ENCODE peak calls at places on chromosomes 4 and X, in four cellular contexts. One of them, this sample, is unnamed.

GRCh38 chr4:142353149-142353738 is 492.9 kb downstream of the INPP4B start:
- DNase-seq in CD8-positive, alpha-beta T cell: no peak
- DNase-seq in OCI-LY7: peak
- DNase-seq in CD4-positive, CD25-positive, alpha-beta regulatory T cell: peak
- DNase-seq in this sample: no peak

GRCh38 chr4:125317526-125317880 is 2.7 kb downstream of the FAT4 start:
- DNase-seq in CD8-positive, alpha-beta T cell: no peak
- DNase-seq in OCI-LY7: no peak
- DNase-seq in CD4-positive, CD25-positive, alpha-beta regulatory T cell: no peak
- DNase-seq in this sample: peak

GRCh38 chr4:148373093-148373492 is 69.1 kb downstream of the NR3C2 start:
- DNase-seq in CD8-positive, alpha-beta T cell: no peak
- DNase-seq in OCI-LY7: no peak
- DNase-seq in CD4-positive, CD25-positive, alpha-beta regulatory T cell: no peak
- DNase-seq in this sample: no peak

GRCh38 chr4:156293657-156294297 is 340.1 kb upstream of the CTSO start:
- DNase-seq in CD8-positive, alpha-beta T cell: no peak
- DNase-seq in OCI-LY7: no peak
- DNase-seq in CD4-positive, CD25-positive, alpha-beta regulatory T cell: no peak
- DNase-seq in this sample: no peak

GRCh38 chr4:3324093-3324815 is 31.4 kb downstream of the RGS12 start:
- DNase-seq in CD8-positive, alpha-beta T cell: no peak
- DNase-seq in OCI-LY7: no peak
- DNase-seq in CD4-positive, CD25-positive, alpha-beta regulatory T cell: no peak
- DNase-seq in this sample: no peak

GRCh38 chr4:1664141-1664540 is 20.0 kb downstream of the FAM53A start:
- DNase-seq in CD8-positive, alpha-beta T cell: no peak
- DNase-seq in OCI-LY7: no peak
- DNase-seq in CD4-positive, CD25-positive, alpha-beta regulatory T cell: no peak
- DNase-seq in this sample: no peak

GRCh38 chr4:57499786-57500185 is 389.6 kb upstream of the IGFBP7 start:
- DNase-seq in CD8-positive, alpha-beta T cell: no peak
- DNase-seq in OCI-LY7: no peak
- DNase-seq in CD4-positive, CD25-positive, alpha-beta regulatory T cell: no peak
- DNase-seq in this sample: no peak

GRCh38 chr4:82833696-82834313 is 35.2 kb upstream of the SCD5 start:
- DNase-seq in CD8-positive, alpha-beta T cell: no peak
- DNase-seq in OCI-LY7: no peak
- DNase-seq in CD4-positive, CD25-positive, alpha-beta regulatory T cell: no peak
- DNase-seq in this sample: no peak

GRCh38 chrX:11792461-11793421 is 34.7 kb downstream of the MSL3 start:
- DNase-seq in CD8-positive, alpha-beta T cell: peak
- DNase-seq in OCI-LY7: peak
- DNase-seq in CD4-positive, CD25-positive, alpha-beta regulatory T cell: peak
- DNase-seq in this sample: no peak

GRCh38 chrX:134024686-134025377 is 39.4 kb upstream of the GPC3 start:
- DNase-seq in CD8-positive, alpha-beta T cell: no peak
- DNase-seq in OCI-LY7: no peak
- DNase-seq in CD4-positive, CD25-positive, alpha-beta regulatory T cell: no peak
- DNase-seq in this sample: no peak

GRCh38 chr4:37922323-37922722 is 31.4 kb downstream of the TBC1D1 start:
- DNase-seq in CD8-positive, alpha-beta T cell: no peak
- DNase-seq in OCI-LY7: no peak
- DNase-seq in CD4-positive, CD25-positive, alpha-beta regulatory T cell: no peak
- DNase-seq in this sample: no peak

GRCh38 chrX:21479695-21480280 is 105.6 kb downstream of the CNKSR2 start:
- DNase-seq in CD8-positive, alpha-beta T cell: no peak
- DNase-seq in OCI-LY7: peak
- DNase-seq in CD4-positive, CD25-positive, alpha-beta regulatory T cell: peak
- DNase-seq in this sample: no peak

GRCh38 chr4:138655970-138656369 is 359.6 kb upstream of the NOCT start:
- DNase-seq in CD8-positive, alpha-beta T cell: no peak
- DNase-seq in OCI-LY7: no peak
- DNase-seq in CD4-positive, CD25-positive, alpha-beta regulatory T cell: no peak
- DNase-seq in this sample: no peak

GRCh38 chr4:107818301-107818910 is 6.3 kb upstream of the SGMS2 start:
- DNase-seq in CD8-positive, alpha-beta T cell: no peak
- DNase-seq in OCI-LY7: no peak
- DNase-seq in CD4-positive, CD25-positive, alpha-beta regulatory T cell: no peak
- DNase-seq in this sample: no peak

GRCh38 chrX:16222123-16222522 is 54.8 kb downstream of the MAGEB17 start:
- DNase-seq in CD8-positive, alpha-beta T cell: no peak
- DNase-seq in OCI-LY7: no peak
- DNase-seq in CD4-positive, CD25-positive, alpha-beta regulatory T cell: no peak
- DNase-seq in this sample: no peak

GRCh38 chrX:40174594-40175415 is 77.0 kb upstream of the BCOR start:
- DNase-seq in CD8-positive, alpha-beta T cell: no peak
- DNase-seq in OCI-LY7: peak
- DNase-seq in CD4-positive, CD25-positive, alpha-beta regulatory T cell: peak
- DNase-seq in this sample: peak

GRCh38 chrX:34371740-34372139 is 239.6 kb upstream of the FAM47A start:
- DNase-seq in CD8-positive, alpha-beta T cell: no peak
- DNase-seq in OCI-LY7: no peak
- DNase-seq in CD4-positive, CD25-positive, alpha-beta regulatory T cell: no peak
- DNase-seq in this sample: no peak

GRCh38 chr4:145557720-145558119 is 61.5 kb upstream of the MMAA start:
- DNase-seq in CD8-positive, alpha-beta T cell: no peak
- DNase-seq in OCI-LY7: peak
- DNase-seq in CD4-positive, CD25-positive, alpha-beta regulatory T cell: peak
- DNase-seq in this sample: peak

GRCh38 chr4:7322166-7322991 is 112.4 kb downstream of the PSAPL1 start:
- DNase-seq in CD8-positive, alpha-beta T cell: no peak
- DNase-seq in OCI-LY7: no peak
- DNase-seq in CD4-positive, CD25-positive, alpha-beta regulatory T cell: no peak
- DNase-seq in this sample: peak

GRCh38 chrX:153866302-153867019 is 19.5 kb downstream of the L1CAM start:
- DNase-seq in CD8-positive, alpha-beta T cell: no peak
- DNase-seq in OCI-LY7: no peak
- DNase-seq in CD4-positive, CD25-positive, alpha-beta regulatory T cell: no peak
- DNase-seq in this sample: peak

GRCh38 chr4:150235795-150236385 is 157.6 kb downstream of the DCLK2 start:
- DNase-seq in CD8-positive, alpha-beta T cell: no peak
- DNase-seq in OCI-LY7: no peak
- DNase-seq in CD4-positive, CD25-positive, alpha-beta regulatory T cell: no peak
- DNase-seq in this sample: no peak

GRCh38 chrX:152819732-152820131 is 10.8 kb downstream of the CETN2 start:
- DNase-seq in CD8-positive, alpha-beta T cell: no peak
- DNase-seq in OCI-LY7: no peak
- DNase-seq in CD4-positive, CD25-positive, alpha-beta regulatory T cell: no peak
- DNase-seq in this sample: no peak

GRCh38 chrX:17174671-17175070 is 200.3 kb upstream of the NHS start:
- DNase-seq in CD8-positive, alpha-beta T cell: no peak
- DNase-seq in OCI-LY7: no peak
- DNase-seq in CD4-positive, CD25-positive, alpha-beta regulatory T cell: no peak
- DNase-seq in this sample: no peak

GRCh38 chrX:46204721-46205422 is 340.3 kb downstream of the ZNF674 start:
- DNase-seq in CD8-positive, alpha-beta T cell: no peak
- DNase-seq in OCI-LY7: no peak
- DNase-seq in CD4-positive, CD25-positive, alpha-beta regulatory T cell: no peak
- DNase-seq in this sample: no peak
- H3K27ac ChIP-seq in CD8-positive, alpha-beta T cell: no peak
- H3K27ac ChIP-seq in OCI-LY7: no peak
- H3K27ac ChIP-seq in CD4-positive, CD25-positive, alpha-beta regulatory T cell: no peak
- H3K27ac ChIP-seq in this sample: no peak

GRCh38 chr4:128715616-128716015 is 93.9 kb upstream of the JADE1 start:
- DNase-seq in CD8-positive, alpha-beta T cell: no peak
- DNase-seq in OCI-LY7: no peak
- DNase-seq in CD4-positive, CD25-positive, alpha-beta regulatory T cell: no peak
- DNase-seq in this sample: no peak
- H3K27ac ChIP-seq in CD8-positive, alpha-beta T cell: no peak
- H3K27ac ChIP-seq in OCI-LY7: no peak
- H3K27ac ChIP-seq in CD4-positive, CD25-positive, alpha-beta regulatory T cell: no peak
- H3K27ac ChIP-seq in this sample: no peak

DNA sequence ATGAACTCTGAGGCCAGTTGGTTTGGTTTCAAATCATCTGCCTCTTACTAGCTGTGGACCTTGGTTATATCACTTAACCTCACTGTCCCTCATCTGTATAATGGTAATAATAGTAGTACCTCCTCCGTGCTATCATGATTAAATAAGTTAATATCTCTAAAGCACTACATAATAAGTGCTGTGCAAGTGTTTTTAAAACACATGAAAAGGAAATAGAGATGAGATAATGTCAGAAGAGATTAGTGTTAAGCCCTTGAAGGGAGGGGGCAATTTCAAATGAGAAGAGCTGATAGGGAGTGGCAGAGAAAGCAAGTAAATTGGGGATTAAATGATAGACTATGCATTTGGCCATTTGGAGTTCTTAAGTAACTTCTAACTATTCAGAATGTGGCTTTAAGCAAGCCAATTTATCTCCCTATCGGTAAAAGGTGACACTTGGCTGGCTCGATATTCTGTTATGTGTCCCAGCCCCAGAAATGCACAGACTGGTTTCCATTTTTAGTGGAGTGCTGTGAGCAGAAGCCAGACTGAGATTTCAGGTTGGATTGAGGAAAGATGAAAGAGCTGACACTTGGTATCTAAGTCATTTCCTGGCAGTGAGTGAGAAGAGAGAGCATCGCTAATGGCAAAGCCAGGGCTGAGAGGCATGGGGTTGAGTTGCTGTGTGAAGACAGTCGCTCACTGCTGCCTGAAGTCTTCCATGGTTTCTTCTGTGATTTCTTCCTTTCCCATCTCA is 109.6 kb upstream of the LIMCH1 start:
- DNase-seq in CD8-positive, alpha-beta T cell: no peak
- DNase-seq in OCI-LY7: no peak
- DNase-seq in CD4-positive, CD25-positive, alpha-beta regulatory T cell: no peak
- DNase-seq in this sample: no peak
- H3K27ac ChIP-seq in CD8-positive, alpha-beta T cell: no peak
- H3K27ac ChIP-seq in OCI-LY7: no peak
- H3K27ac ChIP-seq in CD4-positive, CD25-positive, alpha-beta regulatory T cell: no peak
- H3K27ac ChIP-seq in this sample: no peak

GRCh38 chrX:19683817-19684216 is 168.5 kb upstream of the MAP3K15 start:
- DNase-seq in CD8-positive, alpha-beta T cell: no peak
- DNase-seq in OCI-LY7: no peak
- DNase-seq in CD4-positive, CD25-positive, alpha-beta regulatory T cell: no peak
- DNase-seq in this sample: no peak
- H3K27ac ChIP-seq in CD8-positive, alpha-beta T cell: peak
- H3K27ac ChIP-seq in OCI-LY7: no peak
- H3K27ac ChIP-seq in CD4-positive, CD25-positive, alpha-beta regulatory T cell: peak
- H3K27ac ChIP-seq in this sample: no peak

This sample was measured in spleen.